ENCODE peak calls at places on chromosomes 7 and 10, in six cellular contexts. C, W, F, T, O and P are unnamed samples.
A peak's percentile ranks its signal among the peaks of the same experiment; 100 is the strongest.

GRCh38 chr10:42594246-42594650 is 44.1 kb downstream of the ZNF33B start:
- DNase-seq in T (no peak), W (no peak), F (no peak), O (peak; percentile 1), C (no peak), P (no peak)

GRCh38 chr10:99913831-99914235 is 95.9 kb downstream of the DNMBP start:
- DNase-seq in F (no peak), W (no peak), O (no peak), C (no peak), T (no peak), P (no peak)

GRCh38 chr7:105759670-105760548 is 116.5 kb downstream of the ATXN7L1 start:
- DNase-seq in T (no peak), O (no peak), W (no peak), C (peak; percentile 58), F (no peak), P (no peak)

GRCh38 chr7:148566736-148567135 is 23.8 kb upstream of the C7orf33 start:
- DNase-seq in F (no peak), T (no peak), W (no peak), C (no peak), O (no peak), P (no peak)

GRCh38 chr10:75000748-75001321 is 110.6 kb upstream of the SAMD8 start:
- DNase-seq in O (no peak), F (no peak), C (no peak), T (no peak), W (no peak), P (peak; percentile 60)

GRCh38 chr7:150972094-150972493 is 6.0 kb downstream of the KCNH2 start:
- DNase-seq in C (no peak), W (no peak), T (no peak), O (no peak), F (no peak), P (no peak)

GRCh38 chr10:23035569-23035968 is 59.8 kb upstream of the MSRB2 start:
- DNase-seq in W (no peak), T (no peak), C (peak; percentile 17), O (no peak), F (no peak), P (no peak)

GRCh38 chr7:34158754-34159153 is 253.4 kb downstream of the BMPER start:
- DNase-seq in F (no peak), C (no peak), T (no peak), W (no peak), O (no peak), P (no peak)

GRCh38 chr10:120607710-120608703 is 151.0 kb downstream of the PLPP4 start:
- DNase-seq in T (no peak), W (no peak), C (peak; percentile 70), F (no peak), O (no peak), P (no peak)

GRCh38 chr10:132407243-132407746 is 10.3 kb downstream of the PWWP2B start:
- DNase-seq in O (no peak), T (no peak), F (no peak), W (no peak), C (no peak), P (no peak)

GRCh38 chr10:73576178-73576889 is 14.8 kb downstream of the USP54 start:
- DNase-seq in C (peak; percentile 48), W (no peak), F (no peak), O (no peak), T (no peak), P (peak; percentile 37)

GRCh38 chr10:114551310-114551972 is 106.6 kb downstream of the ABLIM1 start:
- DNase-seq in F (no peak), T (no peak), O (no peak), W (no peak), C (no peak), P (no peak)

GRCh38 chr10:14949291-14949690 is 4.6 kb downstream of the DCLRE1C start:
- DNase-seq in T (no peak), F (no peak), W (no peak), O (no peak), C (no peak), P (no peak)

GRCh38 chr10:8305871-8306652 is 251.6 kb downstream of the GATA3 start:
- DNase-seq in F (no peak), C (peak; percentile 79), W (no peak), O (peak; percentile 73), T (no peak), P (no peak)

GRCh38 chr7:126940723-126941307 is 311.9 kb downstream of the GRM8 start:
- DNase-seq in C (peak; percentile 9), O (no peak), W (no peak), T (no peak), F (no peak), P (no peak)

GRCh38 chr7:43568529-43568928 is 14.4 kb upstream of the STK17A start:
- DNase-seq in T (no peak), O (peak; percentile 90), W (no peak), F (no peak), C (peak; percentile 62), P (no peak)

GRCh38 chr7:137625197-137625596 is 221.6 kb downstream of the DGKI start:
- DNase-seq in T (no peak), F (no peak), W (no peak), O (no peak), C (peak; percentile 43), P (no peak)

GRCh38 chr10:118522791-118523498 is 72.5 kb downstream of the PRLHR start:
- DNase-seq in C (peak; percentile 94), O (peak; percentile 95), T (no peak), W (no peak), F (no peak), P (no peak)

GRCh38 chr10:44374155-44374554 is 10.7 kb downstream of the CXCL12 start:
- DNase-seq in F (no peak), O (no peak), C (no peak), W (no peak), T (no peak), P (no peak)